ENCODE peak calls at places on chromosomes 4 and X, in ten cellular contexts. C is suprapubic skin; P is NCI-H1105 treated with DMSO at 0.1 percent for 48 hours; H is GM23248; Z is stimulated activated effector memory CD8-positive, alpha-beta T cell treated with anti-CD3 and anti-CD28 coated beads, Interleukin-12 subunit alpha, Interleukin-12 subunit beta, amount 100 ng/mL, for 72 hours; G is activated naive CD8-positive, alpha-beta T cell treated with anti-CD3 and anti-CD28 coated beads, Interleukin-2, amount 50 U/mL, for 24 hours; E is stimulated activated CD4-positive, alpha-beta T cell treated with anti-CD3 and anti-CD28 coated beads, Interleukin-15, amount 100 ng/mL, for 1 hour; V is left colon; K is AG09309; U is D341Med. Q is an unnamed sample.

GRCh38 chr4:66906314-66906713 is 639.0 kb downstream of the CENPC start:
- DNase-seq in C (no peak), P (peak), H (no peak), Z (no peak), G (no peak), E (no peak), V (no peak), K (no peak), U (peak), Q (no peak)

GRCh38 chr4:88737304-88738015 is 39.8 kb upstream of the NAP1L5 start:
- DNase-seq in C (no peak), P (peak), H (no peak), Z (no peak), G (peak), E (no peak), V (peak), K (no peak), U (no peak), Q (peak)

GRCh38 chrX:134969726-134970125 is 21.1 kb upstream of the SMIM10 start:
- DNase-seq in C (no peak), P (no peak), H (peak), Z (no peak), G (no peak), E (no peak), V (no peak), K (no peak), U (no peak), Q (no peak)

GRCh38 chr4:21992330-21992729 is 43.8 kb upstream of the KCNIP4 start:
- DNase-seq in C (no peak), P (no peak), H (peak), Z (no peak), G (no peak), E (no peak), V (no peak), K (peak), U (no peak), Q (no peak)

GRCh38 chr4:113921089-113921842 is 58.2 kb downstream of the ARSJ start:
- DNase-seq in C (no peak), P (no peak), H (peak), Z (no peak), G (no peak), E (no peak), V (no peak), K (no peak), U (no peak), Q (no peak)

GRCh38 chrX:120575379-120576114 is 14.8 kb upstream of the CUL4B start:
- DNase-seq in C (no peak), P (no peak), H (no peak), Z (no peak), G (no peak), E (no peak), V (no peak), K (no peak), U (no peak), Q (no peak)

GRCh38 chr4:1395941-1396805 is 10.1 kb downstream of the NKX1-1 start:
- DNase-seq in C (no peak), P (no peak), H (no peak), Z (no peak), G (no peak), E (no peak), V (peak), K (no peak), U (no peak), Q (no peak)

GRCh38 chr4:166493828-166494432 is 620.9 kb downstream of the TLL1 start:
- DNase-seq in C (no peak), P (no peak), H (no peak), Z (no peak), G (no peak), E (no peak), V (no peak), K (no peak), U (no peak), Q (no peak)

GRCh38 chr4:12723849-12724447 is 760.2 kb downstream of the RAB28 start:
- DNase-seq in C (no peak), P (no peak), H (peak), Z (no peak), G (no peak), E (no peak), V (no peak), K (no peak), U (no peak), Q (no peak)

GRCh38 chr4:139535228-139535851 is 20.7 kb downstream of the SETD7 start:
- DNase-seq in C (no peak), P (no peak), H (no peak), Z (no peak), G (no peak), E (no peak), V (no peak), K (no peak), U (no peak), Q (no peak)

GRCh38 chr4:104879367-104879766 is 267.3 kb upstream of the TET2 start:
- DNase-seq in C (no peak), P (no peak), H (peak), Z (no peak), G (no peak), E (no peak), V (no peak), K (no peak), U (no peak), Q (no peak)

GRCh38 chr4:77310931-77311330 is 153.9 kb downstream of the CCNG2 start:
- DNase-seq in C (no peak), P (no peak), H (peak), Z (no peak), G (no peak), E (no peak), V (no peak), K (no peak), U (no peak), Q (no peak)

Q was measured in CD4-positive, alpha-beta memory T cell.